ENCODE peak calls at places on chromosome 12, in seven cellular contexts. One of them, this sample, is unnamed.

GRCh38 chr12:116358850-116359761 is 81.6 kb upstream of the MED13L start:
- DNase-seq in HFF-Myc: peak; percentile 94
- DNase-seq in ELR: peak; percentile 91
- DNase-seq in NCI-H446: peak; percentile 90
- DNase-seq in bronchial epithelial cell: peak; percentile 74
- DNase-seq in NCI-H1417: no peak
- DNase-seq in astrocyte of the spinal cord: peak; percentile 98
- DNase-seq in this sample: peak; percentile 70

GRCh38 chr12:113142173-113142885 is 6.8 kb upstream of the RASAL1 start:
- DNase-seq in NCI-H1417: no peak
- DNase-seq in bronchial epithelial cell: no peak
- DNase-seq in ELR: no peak
- DNase-seq in HFF-Myc: no peak
- DNase-seq in astrocyte of the spinal cord: no peak
- DNase-seq in NCI-H446: no peak
- DNase-seq in this sample: no peak

GRCh38 chr12:106582661-106583577 is at the start of gene RFX4:
- DNase-seq in HFF-Myc: no peak
- DNase-seq in astrocyte of the spinal cord: no peak
- DNase-seq in NCI-H1417: peak; percentile 51
- DNase-seq in NCI-H446: no peak
- DNase-seq in ELR: peak; percentile 13
- DNase-seq in bronchial epithelial cell: no peak
- DNase-seq in this sample: no peak

GRCh38 chr12:49550853-49551252 is 12.0 kb downstream of the KCNH3 start:
- DNase-seq in NCI-H1417: peak; percentile 45
- DNase-seq in bronchial epithelial cell: no peak
- DNase-seq in NCI-H446: no peak
- DNase-seq in astrocyte of the spinal cord: no peak
- DNase-seq in HFF-Myc: no peak
- DNase-seq in ELR: no peak
- DNase-seq in this sample: no peak

GRCh38 chr12:120115692-120116442 is 686 bp downstream of the RAB35 start:
- DNase-seq in HFF-Myc: no peak
- DNase-seq in ELR: peak; percentile 74
- DNase-seq in astrocyte of the spinal cord: peak; percentile 20
- DNase-seq in NCI-H446: no peak
- DNase-seq in NCI-H1417: peak; percentile 39
- DNase-seq in bronchial epithelial cell: no peak
- DNase-seq in this sample: no peak

GRCh38 chr12:92042791-92043531 is 102.7 kb downstream of the BTG1 start:
- DNase-seq in ELR: peak; percentile 68
- DNase-seq in HFF-Myc: no peak
- DNase-seq in NCI-H446: no peak
- DNase-seq in NCI-H1417: no peak
- DNase-seq in bronchial epithelial cell: peak; percentile 97
- DNase-seq in astrocyte of the spinal cord: no peak
- DNase-seq in this sample: no peak

GRCh38 chr12:114032801-114033200 is 66.7 kb upstream of the RBM19 start:
- DNase-seq in astrocyte of the spinal cord: no peak
- DNase-seq in ELR: no peak
- DNase-seq in HFF-Myc: no peak
- DNase-seq in NCI-H1417: no peak
- DNase-seq in NCI-H446: no peak
- DNase-seq in bronchial epithelial cell: no peak
- DNase-seq in this sample: no peak

GRCh38 chr12:128783129-128783574 is 40.6 kb downstream of the SLC15A4 start:
- DNase-seq in HFF-Myc: no peak
- DNase-seq in bronchial epithelial cell: no peak
- DNase-seq in NCI-H1417: no peak
- DNase-seq in astrocyte of the spinal cord: peak; percentile 48
- DNase-seq in ELR: peak; percentile 48
- DNase-seq in NCI-H446: no peak
- DNase-seq in this sample: peak; percentile 27

GRCh38 chr12:105378821-105379400 is 48.4 kb downstream of the C12orf75 start:
- DNase-seq in ELR: peak; percentile 52
- DNase-seq in NCI-H446: no peak
- DNase-seq in NCI-H1417: peak; percentile 73
- DNase-seq in astrocyte of the spinal cord: no peak
- DNase-seq in bronchial epithelial cell: no peak
- DNase-seq in HFF-Myc: no peak
- DNase-seq in this sample: no peak

GRCh38 chr12:93813972-93814821 is 137.0 kb downstream of the CRADD start:
- DNase-seq in ELR: no peak
- DNase-seq in NCI-H1417: no peak
- DNase-seq in astrocyte of the spinal cord: no peak
- DNase-seq in bronchial epithelial cell: no peak
- DNase-seq in HFF-Myc: no peak
- DNase-seq in NCI-H446: peak; percentile 70
- DNase-seq in this sample: no peak

GRCh38 chr12:57898308-57898970 is 42.9 kb upstream of the ATP23 start:
- DNase-seq in NCI-H1417: peak; percentile 52
- DNase-seq in NCI-H446: no peak
- DNase-seq in bronchial epithelial cell: peak; percentile 29
- DNase-seq in ELR: no peak
- DNase-seq in HFF-Myc: no peak
- DNase-seq in astrocyte of the spinal cord: peak; percentile 1
- DNase-seq in this sample: no peak

GRCh38 chr12:106276032-106276728 is 26.4 kb upstream of the TCP11L2 start:
- DNase-seq in NCI-H446: no peak
- DNase-seq in ELR: no peak
- DNase-seq in astrocyte of the spinal cord: no peak
- DNase-seq in NCI-H1417: no peak
- DNase-seq in HFF-Myc: no peak
- DNase-seq in bronchial epithelial cell: no peak
- DNase-seq in this sample: no peak

GRCh38 chr12:111764120-111764821 is 2.5 kb upstream of the ALDH2 start:
- DNase-seq in ELR: no peak
- DNase-seq in bronchial epithelial cell: no peak
- DNase-seq in NCI-H1417: no peak
- DNase-seq in astrocyte of the spinal cord: no peak
- DNase-seq in HFF-Myc: no peak
- DNase-seq in NCI-H446: no peak
- DNase-seq in this sample: no peak

GRCh38 chr12:54658306-54659264 is 10.4 kb upstream of the DCD start:
- DNase-seq in NCI-H446: no peak
- DNase-seq in ELR: peak; percentile 54
- DNase-seq in HFF-Myc: peak; percentile 2
- DNase-seq in NCI-H1417: peak; percentile 57
- DNase-seq in astrocyte of the spinal cord: no peak
- DNase-seq in bronchial epithelial cell: peak; percentile 29
- DNase-seq in this sample: peak; percentile 27

GRCh38 chr12:56723889-56724659 is 1.0 kb downstream of the NACA start:
- DNase-seq in NCI-H1417: peak; percentile 34
- DNase-seq in ELR: peak; percentile 75
- DNase-seq in astrocyte of the spinal cord: peak; percentile 65
- DNase-seq in bronchial epithelial cell: peak; percentile 71
- DNase-seq in HFF-Myc: no peak
- DNase-seq in NCI-H446: no peak
- DNase-seq in this sample: no peak

GRCh38 chr12:124906606-124907261 is 7.7 kb downstream of the UBC start:
- DNase-seq in bronchial epithelial cell: peak; percentile 94
- DNase-seq in NCI-H1417: no peak
- DNase-seq in NCI-H446: no peak
- DNase-seq in HFF-Myc: peak; percentile 88
- DNase-seq in astrocyte of the spinal cord: peak; percentile 92
- DNase-seq in ELR: peak; percentile 96
- DNase-seq in this sample: peak; percentile 72

GRCh38 chr12:31897791-31898503 is 61.3 kb upstream of the RESF1 start:
- DNase-seq in bronchial epithelial cell: no peak
- DNase-seq in NCI-H1417: peak; percentile 48
- DNase-seq in HFF-Myc: peak; percentile 42
- DNase-seq in NCI-H446: no peak
- DNase-seq in astrocyte of the spinal cord: peak; percentile 28
- DNase-seq in ELR: no peak
- DNase-seq in this sample: peak; percentile 32

GRCh38 chr12:59383426-59383822 is 212.4 kb upstream of the SLC16A7 start:
- DNase-seq in astrocyte of the spinal cord: no peak
- DNase-seq in HFF-Myc: peak; percentile 52
- DNase-seq in ELR: no peak
- DNase-seq in bronchial epithelial cell: peak; percentile 77
- DNase-seq in NCI-H446: peak; percentile 57
- DNase-seq in NCI-H1417: no peak
- DNase-seq in this sample: no peak

GRCh38 chr12:93802698-93803097 is 125.5 kb downstream of the CRADD start:
- DNase-seq in ELR: peak; percentile 41
- DNase-seq in astrocyte of the spinal cord: peak; percentile 46
- DNase-seq in NCI-H1417: no peak
- DNase-seq in HFF-Myc: no peak
- DNase-seq in NCI-H446: peak; percentile 34
- DNase-seq in bronchial epithelial cell: no peak
- DNase-seq in this sample: no peak

GRCh38 chr12:64127811-64128210 is 94.3 kb downstream of the KICS2 start:
- DNase-seq in astrocyte of the spinal cord: no peak
- DNase-seq in NCI-H446: no peak
- DNase-seq in bronchial epithelial cell: no peak
- DNase-seq in NCI-H1417: no peak
- DNase-seq in HFF-Myc: no peak
- DNase-seq in ELR: no peak
- DNase-seq in this sample: no peak

GRCh38 chr12:119630962-119631550 is 36.9 kb upstream of the PRKAB1 start:
- DNase-seq in HFF-Myc: no peak
- DNase-seq in bronchial epithelial cell: no peak
- DNase-seq in ELR: no peak
- DNase-seq in NCI-H446: no peak
- DNase-seq in astrocyte of the spinal cord: no peak
- DNase-seq in NCI-H1417: no peak
- DNase-seq in this sample: no peak

GRCh38 chr12:2454778-2455177 is 340.0 kb upstream of the FKBP4 start:
- DNase-seq in HFF-Myc: no peak
- DNase-seq in NCI-H446: no peak
- DNase-seq in ELR: no peak
- DNase-seq in bronchial epithelial cell: no peak
- DNase-seq in NCI-H1417: no peak
- DNase-seq in astrocyte of the spinal cord: no peak
- DNase-seq in this sample: no peak

This sample was measured in activated T-cell treated with anti-CD3 and anti-CD28 coated beads, Interleukin-2, amount 50 U/mL, for 1 hour.